ENCODE peak calls at places on chromosome 1, in nine cellular contexts. X is ELR; G is NCI-H446; E is T-helper 22 cell; S is thoracic aorta; P is transverse colon; V is GM12865; T is stimulated activated naive B cell treated with anti-CD40 and anti-IgM and Interleukin-4, amounts not matched to agents 10 μg/mL and 1 μg/mL and 100 μg/mL, for 72 hours; J is HTR-8/SVneo. I is an unnamed sample.
A peak's percentile ranks its signal among the peaks of the same experiment; 100 is the strongest.

GRCh38 chr1:158028956-158029355 is 35.5 kb downstream of the KIRREL1 start:
- DNase-seq in X (peak; percentile 42), G (no peak), E (no peak), S (no peak), P (no peak), V (no peak), T (no peak), J (no peak), I (peak; percentile 62)

GRCh38 chr1:206582537-206583460 is 29.5 kb downstream of the EIF2D start:
- DNase-seq in X (no peak), G (no peak), E (no peak), S (no peak), P (no peak), V (no peak), T (no peak), J (no peak), I (no peak)

GRCh38 chr1:161314201-161314981 is at the start of gene SDHC:
- DNase-seq in X (peak; percentile 86), G (peak; percentile 76), E (peak; percentile 87), S (peak; percentile 53), P (peak; percentile 91), V (peak; percentile 90), T (peak; percentile 82), J (peak; percentile 84), I (peak; percentile 85)

GRCh38 chr1:56525463-56526155 is 53.8 kb downstream of the PLPP3 start:
- DNase-seq in X (peak; percentile 76), G (no peak), E (no peak), S (no peak), P (peak; percentile 27), V (peak; percentile 90), T (peak; percentile 65), J (no peak), I (peak; percentile 24)

GRCh38 chr1:227886503-227886961 is 61.2 kb downstream of the WNT9A start:
- DNase-seq in X (no peak), G (no peak), E (no peak), S (no peak), P (no peak), V (no peak), T (no peak), J (no peak), I (no peak)

GRCh38 chr1:240965581-240966091 is 353.7 kb upstream of the GREM2 start:
- DNase-seq in X (no peak), G (no peak), E (no peak), S (no peak), P (no peak), V (no peak), T (no peak), J (no peak), I (peak; percentile 7)

GRCh38 chr1:81574365-81574764 is 226.4 kb upstream of the ADGRL2 start:
- DNase-seq in X (no peak), G (no peak), E (no peak), S (no peak), P (no peak), V (no peak), T (no peak), J (no peak), I (no peak)

GRCh38 chr1:48870596-48870995 is 93.9 kb upstream of the BEND5 start:
- DNase-seq in X (no peak), G (no peak), E (no peak), S (no peak), P (no peak), V (peak; percentile 45), T (no peak), J (no peak), I (peak; percentile 37)

GRCh38 chr1:197103295-197103694 is 36.2 kb upstream of the F13B start:
- DNase-seq in X (peak; percentile 11), G (no peak), E (no peak), S (no peak), P (no peak), V (no peak), T (no peak), J (no peak), I (no peak)

GRCh38 chr1:20775700-20776099 is 11.4 kb downstream of the HP1BP3 start:
- DNase-seq in X (no peak), G (no peak), E (no peak), S (no peak), P (no peak), V (no peak), T (no peak), J (no peak), I (no peak)

I was measured in amniotic epithelial cell.